ENCODE peak calls at places on chromosomes 11 and 22, in four cellular contexts. V is A549, B is transverse colon, P is stomach. S is an unnamed sample.

GRCh38 chr11:43968719-43969118 is 26.3 kb downstream of the C11orf96 start:
- DNase-seq in P (no peak), V (no peak), B (no peak), S (no peak)

GRCh38 chr11:80297808-80298460 is 857.1 kb upstream of the TENM4 start:
- DNase-seq in V (peak; percentile 13), P (no peak), B (no peak), S (no peak)

GRCh38 chr11:32706985-32707736 is 87.3 kb downstream of the CCDC73 start:
- DNase-seq in B (no peak), V (peak; percentile 78), P (no peak), S (no peak)

GRCh38 chr11:72352859-72353551 is 81.3 kb downstream of the CLPB start:
- DNase-seq in B (no peak), V (peak; percentile 10), P (no peak), S (no peak)

GRCh38 chr11:128919192-128919591 is 23.5 kb downstream of the TP53AIP1 start:
- DNase-seq in V (no peak), B (no peak), P (no peak), S (no peak)

GRCh38 chr11:77080643-77081210 is 14.0 kb downstream of the CAPN5 start:
- DNase-seq in P (peak; percentile 25), B (peak; percentile 8), V (no peak), S (no peak)

GRCh38 chr22:39496131-39496838 is 5.8 kb upstream of the MIEF1 start:
- DNase-seq in B (peak; percentile 84), P (peak; percentile 83), V (peak; percentile 69), S (no peak)

GRCh38 chr11:62127941-62128770 is 4.3 kb downstream of the INCENP start:
- DNase-seq in P (no peak), B (no peak), V (no peak), S (no peak)

GRCh38 chr11:119101367-119101758 is 290 bp downstream of the DPAGT1 start:
- DNase-seq in V (peak; percentile 39), P (no peak), B (peak; percentile 44), S (no peak)

GRCh38 chr22:45502215-45503070 is at the start of gene FBLN1:
- DNase-seq in P (no peak), B (no peak), V (peak; percentile 42), S (no peak)

GRCh38 chr22:30694638-30695350 is at the start of gene OSBP2:
- DNase-seq in B (peak; percentile 56), V (peak; percentile 9), P (peak; percentile 57), S (no peak)

GRCh38 chr11:2175659-2176058 is 4.0 kb upstream of the TH start:
- DNase-seq in P (no peak), B (no peak), V (no peak), S (no peak)

GRCh38 chr11:69569306-69570200 is 71.4 kb upstream of the CCND1 start:
- DNase-seq in V (no peak), B (no peak), P (no peak), S (no peak)

GRCh38 chr11:131423715-131424114 is 53.3 kb downstream of the NTM start:
- DNase-seq in P (no peak), B (no peak), V (peak; percentile 63), S (no peak)
- TF ChIP-seq EP300 in P (no peak), B (no peak), V (no peak), S (no peak)

DNA sequence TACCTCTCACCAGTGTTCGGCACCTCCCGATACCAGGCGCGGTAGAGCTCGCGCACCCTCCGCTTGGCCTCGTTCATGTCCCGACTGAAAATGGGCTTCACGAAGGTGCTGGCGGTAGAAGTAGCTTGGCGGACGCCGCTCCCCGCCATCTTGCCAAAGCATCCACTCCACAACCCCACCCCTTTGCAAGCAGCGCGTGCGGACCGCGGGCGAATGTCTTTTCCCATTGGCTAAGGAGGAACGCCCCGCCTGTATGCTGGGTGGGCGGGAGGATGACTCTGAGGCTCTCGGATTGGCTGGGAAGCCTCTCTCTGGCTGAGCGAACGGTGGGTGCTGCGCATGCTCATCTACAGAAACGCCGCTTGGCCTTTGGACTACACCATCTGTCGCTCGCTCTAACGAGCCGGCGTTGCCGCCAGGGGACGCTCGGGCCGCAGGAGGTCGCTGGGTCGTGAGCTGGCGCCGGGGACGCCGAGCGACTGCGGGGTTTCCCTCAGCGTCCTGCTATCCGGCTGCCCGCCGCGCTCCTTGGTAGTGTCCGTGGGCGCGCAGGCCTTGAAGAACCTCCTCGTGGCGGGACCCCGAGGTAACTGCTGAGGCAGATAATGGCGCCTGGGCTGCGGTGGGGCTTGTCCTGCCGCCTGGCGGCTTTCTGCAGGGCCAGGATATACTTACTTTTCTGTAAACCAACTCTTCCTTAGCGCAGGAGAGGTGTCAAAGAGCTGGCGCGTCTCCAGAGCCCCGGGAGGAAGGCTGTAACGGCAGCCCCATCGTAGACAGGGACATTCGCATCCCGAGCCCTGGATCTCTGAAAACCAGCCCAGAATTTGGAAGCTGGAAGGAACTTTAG is at the start of gene NDUFA6:
- DNase-seq in P (peak; percentile 99), B (peak; percentile 99), V (peak; percentile 98), S (peak; percentile 100)
- TF ChIP-seq EP300 in P (no peak), B (no peak), V (no peak), S (no peak)

GRCh38 chr11:46363455-46363920 is 16.2 kb downstream of the DGKZ start:
- DNase-seq in V (no peak), B (no peak), P (no peak), S (no peak)
- TF ChIP-seq EP300 in V (no peak), B (no peak), P (no peak), S (no peak)

GRCh38 chr11:102599642-102600261 is 25.4 kb downstream of the MMP20 start:
- DNase-seq in B (no peak), P (no peak), V (peak; percentile 94), S (no peak)
- TF ChIP-seq EP300 in B (no peak), P (no peak), V (peak; percentile 88), S (no peak)

GRCh38 chr22:23281406-23282088 is 101.2 kb downstream of the BCR start:
- DNase-seq in B (peak; percentile 88), V (peak; percentile 61), P (peak; percentile 88), S (peak; percentile 97)

GRCh38 chr22:23282986-23283385 is 102.7 kb downstream of the BCR start:
- DNase-seq in P (no peak), B (no peak), V (no peak), S (no peak)

GRCh38 chr22:23282516-23282915 is 102.2 kb downstream of the BCR start:
- DNase-seq in B (no peak), V (no peak), P (no peak), S (no peak)

GRCh38 chr22:23281053-23281405 is 100.7 kb downstream of the BCR start:
- DNase-seq in P (no peak), B (no peak), V (no peak), S (no peak)

GRCh38 chr22:23282089-23282501 is 101.8 kb downstream of the BCR start:
- DNase-seq in V (peak; percentile 54), P (peak; percentile 81), B (peak; percentile 60), S (no peak)
- TF ChIP-seq EP300 in V (no peak), P (no peak), B (no peak), S (peak; percentile 79)

GRCh38 chr22:21714059-21714770 is 21.4 kb downstream of the YPEL1 start:
- DNase-seq in B (no peak), P (peak; percentile 63), V (no peak), S (no peak)

GRCh38 chr22:21714784-21715183 is 20.8 kb downstream of the YPEL1 start:
- DNase-seq in V (no peak), P (no peak), B (no peak), S (no peak)

GRCh38 chr22:21713428-21714058 is 22.1 kb downstream of the YPEL1 start:
- DNase-seq in V (no peak), P (no peak), B (no peak), S (no peak)

GRCh38 chr22:21711851-21712250 is 23.7 kb downstream of the YPEL1 start:
- DNase-seq in B (no peak), V (no peak), P (no peak), S (no peak)

DNA sequence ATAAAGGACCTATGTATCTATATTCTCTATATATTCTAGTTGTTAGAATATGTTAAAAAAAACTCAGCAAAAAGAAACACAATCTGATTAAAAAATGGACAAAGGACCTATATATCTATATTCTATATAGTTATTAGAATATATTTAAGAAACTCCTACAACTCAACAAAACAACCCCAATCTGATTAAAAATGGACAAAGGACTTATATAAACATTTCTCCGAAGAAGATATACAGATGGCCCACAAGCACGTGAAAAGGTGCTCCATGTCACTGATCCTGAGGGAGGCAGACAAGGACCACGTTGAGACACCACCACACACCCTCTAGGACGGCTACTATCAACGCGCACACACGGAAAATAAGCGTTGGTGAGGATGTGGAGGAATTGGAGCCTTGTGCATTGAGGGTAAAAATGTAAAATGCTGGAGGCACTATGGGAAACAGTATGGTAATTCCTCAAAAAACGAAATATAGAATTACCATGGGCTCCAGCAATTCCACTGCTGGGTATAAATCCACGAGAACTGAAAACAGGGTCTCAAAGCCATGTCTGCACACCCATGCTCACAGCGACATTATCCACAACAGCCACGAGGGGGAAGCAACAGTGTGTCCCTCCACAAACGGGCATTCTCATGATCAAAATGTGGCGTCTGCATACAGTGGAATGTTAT is 22.7 kb downstream of the YPEL1 start:
- DNase-seq in P (peak; percentile 69), B (peak; percentile 59), V (peak; percentile 72), S (no peak)
- TF ChIP-seq EP300 in P (no peak), B (no peak), V (no peak), S (no peak)

GRCh38 chr11:34051349-34052035 is at the start of gene CAPRIN1:
- DNase-seq in P (peak; percentile 87), V (peak; percentile 94), B (peak; percentile 89), S (peak; percentile 93)

GRCh38 chr11:34052036-34052607 is 591 bp downstream of the CAPRIN1 start:
- DNase-seq in V (peak; percentile 91), P (peak; percentile 93), B (peak; percentile 93), S (peak; percentile 95)

GRCh38 chr11:34055218-34056000 is 3.9 kb downstream of the CAPRIN1 start:
- DNase-seq in V (no peak), B (no peak), P (no peak), S (no peak)

GRCh38 chr11:34052608-34053160 is 1.2 kb downstream of the CAPRIN1 start:
- DNase-seq in B (peak; percentile 30), P (peak; percentile 29), V (peak; percentile 36), S (no peak)

GRCh38 chr11:34053161-34053686 is 1.7 kb downstream of the CAPRIN1 start:
- DNase-seq in P (peak; percentile 77), B (peak; percentile 83), V (peak; percentile 82), S (no peak)
- TF ChIP-seq EP300 in P (no peak), B (no peak), V (no peak), S (no peak)

DNA sequence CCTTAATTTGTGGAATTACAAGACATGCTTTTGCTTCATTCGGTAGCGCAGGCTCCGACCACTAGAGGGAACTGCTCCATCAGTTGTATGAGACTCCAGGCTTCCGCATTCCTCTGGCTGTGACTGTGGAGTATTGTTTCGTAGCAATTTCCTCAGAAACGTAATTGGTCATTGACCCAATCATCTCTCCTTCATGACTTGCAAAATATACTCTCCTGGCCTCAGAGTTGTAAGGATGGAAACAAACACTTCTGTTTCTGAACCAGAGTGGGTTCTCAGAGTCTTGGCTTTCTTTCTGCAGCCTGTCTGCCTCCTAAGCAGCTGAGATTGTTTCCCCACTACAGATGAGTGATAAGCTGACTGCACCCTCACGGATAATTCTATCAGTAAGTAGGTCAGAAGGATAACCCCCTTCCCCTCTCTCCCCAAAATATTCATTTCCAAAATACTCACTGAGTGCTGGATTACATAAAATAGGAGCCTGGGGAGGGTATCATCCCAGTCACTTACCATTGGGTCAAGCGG is 146.8 kb upstream of the ZC3H12C start:
- DNase-seq in B (peak; percentile 88), P (peak; percentile 84), V (peak; percentile 93), S (peak; percentile 97)
- TF ChIP-seq EP300 in B (no peak), P (no peak), V (no peak), S (no peak)